ENCODE peak calls at places on chromosomes 5 and 9, in six cellular contexts. O is RPMI7951; M is HCT116; Y is activated naive CD4-positive, alpha-beta T cell; C is ELF-1; Q is putamen. R is an unnamed sample.

GRCh38 chr9:13061390-13061789 is 218.1 kb downstream of the MPDZ start:
- DNase-seq in M (no peak), Q (no peak), C (no peak), O (no peak), Y (no peak), R (no peak)

GRCh38 chr5:84273517-84273883 is 111.2 kb downstream of the EDIL3 start:
- DNase-seq in Y (no peak), C (no peak), Q (no peak), O (no peak), M (no peak), R (no peak)

GRCh38 chr5:145247745-145248040 is 587.4 kb downstream of the PRELID2 start:
- DNase-seq in C (no peak), Q (no peak), M (no peak), O (no peak), Y (no peak), R (no peak)

GRCh38 chr5:172005708-172006377 is 595 bp downstream of the FBXW11 start:
- DNase-seq in C (peak), O (no peak), Q (peak), M (no peak), Y (no peak), R (no peak)

GRCh38 chr5:179326176-179326997 is 18.9 kb downstream of the ADAMTS2 start:
- DNase-seq in O (peak), M (no peak), C (peak), Y (no peak), Q (no peak), R (no peak)

GRCh38 chr5:41325074-41325473 is 111.7 kb upstream of the C6 start:
- DNase-seq in C (no peak), Q (no peak), Y (no peak), O (no peak), M (no peak), R (no peak)

GRCh38 chr9:135087489-135087791 is at the start of gene OLFM1:
- DNase-seq in O (peak), Q (peak), Y (no peak), C (peak), M (peak), R (no peak)

GRCh38 chr5:59151162-59151889 is 568.5 kb downstream of the RAB3C start:
- DNase-seq in O (no peak), C (no peak), M (no peak), Y (no peak), Q (no peak), R (no peak)

GRCh38 chr9:14222149-14222835 is 91.6 kb downstream of the NFIB start:
- DNase-seq in Q (no peak), Y (no peak), M (no peak), O (no peak), C (no peak), R (no peak)

GRCh38 chr5:20368581-20368980 is 380.6 kb upstream of the CDH18 start:
- DNase-seq in M (no peak), O (no peak), C (no peak), Y (no peak), Q (no peak), R (no peak)

GRCh38 chr5:77960305-77960704 is 184.2 kb upstream of the TBCA start:
- DNase-seq in M (no peak), Y (no peak), O (peak), Q (peak), C (no peak), R (no peak)

GRCh38 chr9:94139672-94140417 is 55.6 kb downstream of the PTPDC1 start:
- DNase-seq in M (peak), Y (no peak), O (peak), Q (no peak), C (no peak), R (peak)

GRCh38 chr5:154745349-154745748 is 9.8 kb upstream of the LARP1 start:
- DNase-seq in C (no peak), M (no peak), O (no peak), Y (no peak), Q (no peak), R (no peak)

GRCh38 chr5:175590471-175590881 is 67.4 kb upstream of the HRH2 start:
- DNase-seq in C (peak), Y (no peak), M (no peak), O (peak), Q (no peak), R (no peak)

GRCh38 chr5:6043491-6044310 is 334.6 kb downstream of the MED10 start:
- DNase-seq in Y (no peak), Q (no peak), C (no peak), M (no peak), O (no peak), R (no peak)